ENCODE peak calls at places on chromosomes 3 and 15, in six cellular contexts. One of them, this sample, is unnamed.

GRCh38 chr3:169362261-169362660 is 301.3 kb downstream of the MECOM start:
- DNase-seq in IMR-90: peak
- DNase-seq in cardiac muscle cell: peak
- DNase-seq in lung: peak
- DNase-seq in dorsolateral prefrontal cortex: no peak
- DNase-seq in esophagus squamous epithelium: no peak
- DNase-seq in this sample: no peak

GRCh38 chr3:112136959-112137693 is 4.1 kb upstream of the GCSAM start:
- DNase-seq in esophagus squamous epithelium: no peak
- DNase-seq in IMR-90: peak
- DNase-seq in lung: no peak
- DNase-seq in cardiac muscle cell: peak
- DNase-seq in dorsolateral prefrontal cortex: no peak
- DNase-seq in this sample: peak

GRCh38 chr3:122458992-122459391 is 43.1 kb upstream of the WDR5B start:
- DNase-seq in dorsolateral prefrontal cortex: no peak
- DNase-seq in IMR-90: peak
- DNase-seq in esophagus squamous epithelium: no peak
- DNase-seq in lung: no peak
- DNase-seq in cardiac muscle cell: peak
- DNase-seq in this sample: no peak

GRCh38 chr3:159775372-159775961 is 213.2 kb upstream of the IL12A start:
- DNase-seq in dorsolateral prefrontal cortex: peak
- DNase-seq in lung: no peak
- DNase-seq in esophagus squamous epithelium: peak
- DNase-seq in cardiac muscle cell: peak
- DNase-seq in IMR-90: peak
- DNase-seq in this sample: no peak

GRCh38 chr15:90221251-90221900 is 12.4 kb downstream of the CIB1 start:
- DNase-seq in lung: peak
- DNase-seq in IMR-90: peak
- DNase-seq in dorsolateral prefrontal cortex: peak
- DNase-seq in esophagus squamous epithelium: no peak
- DNase-seq in cardiac muscle cell: peak
- DNase-seq in this sample: peak

GRCh38 chr15:23912191-23912590 is 225.1 kb upstream of the NDN start:
- DNase-seq in IMR-90: no peak
- DNase-seq in dorsolateral prefrontal cortex: no peak
- DNase-seq in esophagus squamous epithelium: no peak
- DNase-seq in cardiac muscle cell: no peak
- DNase-seq in lung: no peak
- DNase-seq in this sample: peak

GRCh38 chr3:100254168-100254777 is 6.5 kb upstream of the TBC1D23 start:
- DNase-seq in dorsolateral prefrontal cortex: no peak
- DNase-seq in cardiac muscle cell: peak
- DNase-seq in IMR-90: peak
- DNase-seq in lung: peak
- DNase-seq in esophagus squamous epithelium: no peak
- DNase-seq in this sample: peak

GRCh38 chr3:88618121-88618645 is 468.4 kb downstream of the C3orf38 start:
- DNase-seq in lung: no peak
- DNase-seq in dorsolateral prefrontal cortex: no peak
- DNase-seq in esophagus squamous epithelium: no peak
- DNase-seq in IMR-90: no peak
- DNase-seq in cardiac muscle cell: no peak
- DNase-seq in this sample: no peak

GRCh38 chr3:150913174-150913922 is 8.1 kb upstream of the MINDY4B start:
- DNase-seq in esophagus squamous epithelium: no peak
- DNase-seq in cardiac muscle cell: peak
- DNase-seq in IMR-90: no peak
- DNase-seq in dorsolateral prefrontal cortex: no peak
- DNase-seq in lung: no peak
- DNase-seq in this sample: no peak

DNA sequence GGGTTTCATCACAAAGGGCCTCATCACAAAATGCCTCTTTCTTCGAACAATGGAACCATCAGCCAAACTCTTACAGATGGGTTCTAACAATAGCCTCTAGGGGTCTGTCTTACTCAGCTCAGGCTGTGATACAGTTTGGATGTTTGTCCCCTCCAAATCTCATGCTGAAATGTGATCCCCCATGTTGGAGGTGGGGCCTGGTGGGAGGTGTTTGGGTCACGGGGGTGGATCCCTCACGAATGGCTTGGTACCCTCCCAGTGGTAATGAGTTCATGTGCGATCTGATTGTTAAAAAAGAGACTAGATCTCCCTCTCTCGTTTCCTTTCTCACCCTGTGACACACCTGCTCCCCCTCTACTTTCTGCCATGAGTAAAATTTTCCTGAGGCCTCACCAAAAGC is 47.9 kb upstream of the LIPC start:
- DNase-seq in esophagus squamous epithelium: no peak
- DNase-seq in cardiac muscle cell: no peak
- DNase-seq in lung: no peak
- DNase-seq in dorsolateral prefrontal cortex: no peak
- DNase-seq in IMR-90: no peak
- DNase-seq in this sample: no peak
- TF ChIP-seq CTCF in esophagus squamous epithelium: no peak
- TF ChIP-seq CTCF in cardiac muscle cell: no peak
- TF ChIP-seq CTCF in lung: no peak
- TF ChIP-seq CTCF in dorsolateral prefrontal cortex: no peak
- TF ChIP-seq CTCF in IMR-90: no peak
- TF ChIP-seq CTCF in this sample: no peak

GRCh38 chr3:54536450-54536849 is 391.4 kb downstream of the LRTM1 start:
- DNase-seq in esophagus squamous epithelium: no peak
- DNase-seq in cardiac muscle cell: no peak
- DNase-seq in dorsolateral prefrontal cortex: no peak
- DNase-seq in IMR-90: no peak
- DNase-seq in lung: peak
- DNase-seq in this sample: no peak

GRCh38 chr3:54541369-54541768 is 386.5 kb downstream of the LRTM1 start:
- DNase-seq in IMR-90: no peak
- DNase-seq in esophagus squamous epithelium: no peak
- DNase-seq in dorsolateral prefrontal cortex: no peak
- DNase-seq in lung: no peak
- DNase-seq in cardiac muscle cell: no peak
- DNase-seq in this sample: no peak

GRCh38 chr3:54535619-54536018 is 392.2 kb downstream of the LRTM1 start:
- DNase-seq in cardiac muscle cell: no peak
- DNase-seq in esophagus squamous epithelium: no peak
- DNase-seq in lung: peak
- DNase-seq in IMR-90: no peak
- DNase-seq in dorsolateral prefrontal cortex: no peak
- DNase-seq in this sample: no peak

GRCh38 chr3:54537506-54537905 is 390.4 kb downstream of the LRTM1 start:
- DNase-seq in dorsolateral prefrontal cortex: no peak
- DNase-seq in lung: peak
- DNase-seq in IMR-90: no peak
- DNase-seq in cardiac muscle cell: no peak
- DNase-seq in esophagus squamous epithelium: no peak
- DNase-seq in this sample: no peak

GRCh38 chr3:54538346-54538745 is 389.5 kb downstream of the LRTM1 start:
- DNase-seq in esophagus squamous epithelium: no peak
- DNase-seq in IMR-90: no peak
- DNase-seq in dorsolateral prefrontal cortex: no peak
- DNase-seq in lung: no peak
- DNase-seq in cardiac muscle cell: no peak
- DNase-seq in this sample: no peak
- TF ChIP-seq CTCF in esophagus squamous epithelium: no peak
- TF ChIP-seq CTCF in IMR-90: no peak
- TF ChIP-seq CTCF in dorsolateral prefrontal cortex: no peak
- TF ChIP-seq CTCF in lung: no peak
- TF ChIP-seq CTCF in cardiac muscle cell: no peak
- TF ChIP-seq CTCF in this sample: no peak

DNA sequence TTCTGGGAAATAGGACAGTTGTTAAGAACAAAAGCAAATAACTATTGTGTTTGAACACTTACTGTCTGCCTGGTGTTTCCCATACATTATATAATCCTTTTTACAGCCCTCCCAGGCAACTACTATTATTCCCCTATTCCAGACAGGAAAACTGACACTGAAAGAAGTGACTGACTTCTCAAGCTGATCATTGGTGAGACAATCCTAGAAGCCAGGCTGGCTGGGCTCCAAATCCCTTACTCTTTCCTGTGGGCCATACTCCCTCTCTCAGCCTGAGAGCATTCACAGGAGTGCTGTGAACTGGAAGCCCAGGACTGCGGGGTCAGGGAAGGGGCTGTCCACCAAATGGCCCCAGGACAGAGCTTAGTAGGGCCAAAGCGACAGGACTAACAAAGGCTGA is 39.2 kb upstream of the PDE8A start:
- DNase-seq in cardiac muscle cell: no peak
- DNase-seq in lung: no peak
- DNase-seq in esophagus squamous epithelium: no peak
- DNase-seq in IMR-90: no peak
- DNase-seq in dorsolateral prefrontal cortex: no peak
- DNase-seq in this sample: no peak
- TF ChIP-seq CTCF in cardiac muscle cell: no peak
- TF ChIP-seq CTCF in lung: no peak
- TF ChIP-seq CTCF in esophagus squamous epithelium: no peak
- TF ChIP-seq CTCF in IMR-90: no peak
- TF ChIP-seq CTCF in dorsolateral prefrontal cortex: no peak
- TF ChIP-seq CTCF in this sample: no peak

GRCh38 chr3:44117239-44117638 is 124.4 kb upstream of the TOPAZ1 start:
- DNase-seq in IMR-90: no peak
- DNase-seq in dorsolateral prefrontal cortex: no peak
- DNase-seq in cardiac muscle cell: no peak
- DNase-seq in esophagus squamous epithelium: no peak
- DNase-seq in lung: no peak
- DNase-seq in this sample: no peak

GRCh38 chr3:44110643-44111042 is 131.0 kb upstream of the TOPAZ1 start:
- DNase-seq in lung: no peak
- DNase-seq in cardiac muscle cell: no peak
- DNase-seq in IMR-90: no peak
- DNase-seq in dorsolateral prefrontal cortex: no peak
- DNase-seq in esophagus squamous epithelium: no peak
- DNase-seq in this sample: no peak

GRCh38 chr3:44111482-44111881 is 130.2 kb upstream of the TOPAZ1 start:
- DNase-seq in esophagus squamous epithelium: no peak
- DNase-seq in cardiac muscle cell: no peak
- DNase-seq in dorsolateral prefrontal cortex: no peak
- DNase-seq in lung: no peak
- DNase-seq in IMR-90: no peak
- DNase-seq in this sample: no peak

GRCh38 chr3:44117736-44118135 is 124.0 kb upstream of the TOPAZ1 start:
- DNase-seq in lung: no peak
- DNase-seq in dorsolateral prefrontal cortex: no peak
- DNase-seq in cardiac muscle cell: no peak
- DNase-seq in esophagus squamous epithelium: no peak
- DNase-seq in IMR-90: no peak
- DNase-seq in this sample: no peak

GRCh38 chr3:44114142-44114541 is 127.5 kb upstream of the TOPAZ1 start:
- DNase-seq in cardiac muscle cell: peak
- DNase-seq in IMR-90: peak
- DNase-seq in lung: no peak
- DNase-seq in dorsolateral prefrontal cortex: no peak
- DNase-seq in esophagus squamous epithelium: no peak
- DNase-seq in this sample: peak
- TF ChIP-seq CTCF in cardiac muscle cell: peak
- TF ChIP-seq CTCF in IMR-90: peak
- TF ChIP-seq CTCF in lung: no peak
- TF ChIP-seq CTCF in dorsolateral prefrontal cortex: peak
- TF ChIP-seq CTCF in esophagus squamous epithelium: no peak
- TF ChIP-seq CTCF in this sample: peak

GRCh38 chr3:126714921-126715320 is 10.9 kb downstream of the CHCHD6 start:
- DNase-seq in cardiac muscle cell: no peak
- DNase-seq in lung: no peak
- DNase-seq in dorsolateral prefrontal cortex: no peak
- DNase-seq in IMR-90: no peak
- DNase-seq in esophagus squamous epithelium: no peak
- DNase-seq in this sample: no peak
- TF ChIP-seq CTCF in cardiac muscle cell: no peak
- TF ChIP-seq CTCF in lung: no peak
- TF ChIP-seq CTCF in dorsolateral prefrontal cortex: no peak
- TF ChIP-seq CTCF in IMR-90: no peak
- TF ChIP-seq CTCF in esophagus squamous epithelium: no peak
- TF ChIP-seq CTCF in this sample: no peak

DNA sequence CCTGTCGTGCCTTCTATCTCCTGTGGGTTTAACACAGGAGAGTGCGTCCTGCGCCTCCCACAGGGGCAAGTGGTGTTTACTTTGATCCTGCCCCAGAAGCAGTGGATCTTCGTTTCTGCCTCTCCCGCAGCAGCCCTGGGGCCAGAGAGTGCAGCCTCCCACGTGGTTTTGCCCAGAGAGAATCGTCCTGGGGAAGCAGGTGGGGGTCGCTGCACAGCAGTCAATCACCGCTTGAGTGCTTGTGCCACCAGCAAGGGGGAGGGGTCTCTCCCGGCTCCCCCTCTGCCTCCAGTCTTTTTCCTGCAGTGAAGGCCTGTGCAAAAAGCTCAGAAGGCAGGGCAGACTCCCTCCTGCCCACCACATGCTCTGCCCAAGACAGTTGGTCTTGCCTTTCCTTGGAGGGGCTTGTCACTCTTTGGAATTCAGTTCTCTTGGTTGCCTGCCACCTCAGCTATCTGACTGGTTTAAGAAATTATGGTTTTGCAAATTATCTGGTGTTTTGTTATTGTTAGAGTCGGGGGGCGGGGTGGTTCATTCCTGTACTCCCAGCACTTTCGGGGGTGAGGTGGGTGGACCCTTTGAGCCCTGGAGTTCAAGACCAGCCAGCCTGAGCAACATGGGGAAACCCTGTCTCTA is 26.9 kb downstream of the STOML1 start:
- DNase-seq in esophagus squamous epithelium: no peak
- DNase-seq in IMR-90: no peak
- DNase-seq in cardiac muscle cell: no peak
- DNase-seq in lung: no peak
- DNase-seq in dorsolateral prefrontal cortex: no peak
- DNase-seq in this sample: no peak
- TF ChIP-seq CTCF in esophagus squamous epithelium: no peak
- TF ChIP-seq CTCF in IMR-90: no peak
- TF ChIP-seq CTCF in cardiac muscle cell: no peak
- TF ChIP-seq CTCF in lung: no peak
- TF ChIP-seq CTCF in dorsolateral prefrontal cortex: no peak
- TF ChIP-seq CTCF in this sample: peak

GRCh38 chr3:156862338-156862737 is 36.2 kb downstream of the LEKR1 start:
- DNase-seq in IMR-90: no peak
- DNase-seq in lung: no peak
- DNase-seq in dorsolateral prefrontal cortex: no peak
- DNase-seq in esophagus squamous epithelium: no peak
- DNase-seq in cardiac muscle cell: no peak
- DNase-seq in this sample: no peak

GRCh38 chr3:156867174-156867573 is 41.0 kb downstream of the LEKR1 start:
- DNase-seq in esophagus squamous epithelium: no peak
- DNase-seq in IMR-90: no peak
- DNase-seq in cardiac muscle cell: no peak
- DNase-seq in lung: no peak
- DNase-seq in dorsolateral prefrontal cortex: no peak
- DNase-seq in this sample: no peak

GRCh38 chr3:156860873-156861272 is 34.7 kb downstream of the LEKR1 start:
- DNase-seq in esophagus squamous epithelium: no peak
- DNase-seq in cardiac muscle cell: no peak
- DNase-seq in IMR-90: no peak
- DNase-seq in lung: no peak
- DNase-seq in dorsolateral prefrontal cortex: no peak
- DNase-seq in this sample: no peak

DNA sequence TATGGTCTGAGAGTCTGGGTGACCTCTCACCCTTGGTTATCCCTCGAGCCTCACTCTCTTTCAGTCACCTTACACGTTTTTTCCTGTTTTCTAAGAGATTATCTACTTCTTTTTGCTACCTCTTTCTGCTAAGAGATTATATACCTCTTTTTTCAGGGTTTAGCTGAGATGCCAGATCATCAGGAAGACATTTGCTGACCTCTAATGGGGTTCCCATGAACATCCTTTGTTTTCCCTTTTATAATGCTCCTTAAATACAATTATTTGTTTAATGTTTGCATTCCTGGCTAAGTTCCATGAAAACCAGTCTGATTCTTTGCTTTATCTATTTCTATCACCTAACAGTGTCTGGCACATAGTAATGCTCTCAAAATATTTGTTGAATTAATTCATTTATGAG is 39.6 kb downstream of the LEKR1 start:
- DNase-seq in esophagus squamous epithelium: no peak
- DNase-seq in dorsolateral prefrontal cortex: no peak
- DNase-seq in cardiac muscle cell: peak
- DNase-seq in IMR-90: peak
- DNase-seq in lung: no peak
- DNase-seq in this sample: no peak
- TF ChIP-seq CTCF in esophagus squamous epithelium: no peak
- TF ChIP-seq CTCF in dorsolateral prefrontal cortex: no peak
- TF ChIP-seq CTCF in cardiac muscle cell: no peak
- TF ChIP-seq CTCF in IMR-90: peak
- TF ChIP-seq CTCF in lung: no peak
- TF ChIP-seq CTCF in this sample: no peak

This sample was measured in neural crest cell.